ENCODE peak calls at places on chromosome 11, in nine cellular contexts. One of them, this sample, is unnamed.

GRCh38 chr11:107702109-107702660 is 9.7 kb downstream of the SLN start:
- DNase-seq in cardiac muscle cell: no peak
- DNase-seq in cardiac fibroblast: no peak
- DNase-seq in GM12865: no peak
- DNase-seq in choroid plexus epithelial cell: no peak
- DNase-seq in fibroblast of lung: no peak
- DNase-seq in stomach: no peak
- DNase-seq in kidney epithelial cell: no peak
- DNase-seq in AG09309: no peak
- DNase-seq in this sample: no peak

GRCh38 chr11:43830928-43831440 is 49.6 kb upstream of the ALKBH3 start:
- DNase-seq in cardiac muscle cell: no peak
- DNase-seq in cardiac fibroblast: peak
- DNase-seq in GM12865: no peak
- DNase-seq in choroid plexus epithelial cell: peak
- DNase-seq in fibroblast of lung: peak
- DNase-seq in stomach: peak
- DNase-seq in kidney epithelial cell: peak
- DNase-seq in AG09309: peak
- DNase-seq in this sample: no peak

GRCh38 chr11:48170840-48171233 is 45.8 kb upstream of the OR4B1 start:
- DNase-seq in cardiac muscle cell: no peak
- DNase-seq in cardiac fibroblast: peak
- DNase-seq in GM12865: peak
- DNase-seq in choroid plexus epithelial cell: peak
- DNase-seq in fibroblast of lung: peak
- DNase-seq in stomach: no peak
- DNase-seq in kidney epithelial cell: no peak
- DNase-seq in AG09309: peak
- DNase-seq in this sample: no peak

GRCh38 chr11:128905345-128906184 is 14.4 kb downstream of the KCNJ5 start:
- DNase-seq in cardiac muscle cell: peak
- DNase-seq in cardiac fibroblast: peak
- DNase-seq in GM12865: peak
- DNase-seq in choroid plexus epithelial cell: peak
- DNase-seq in fibroblast of lung: peak
- DNase-seq in stomach: peak
- DNase-seq in kidney epithelial cell: no peak
- DNase-seq in AG09309: no peak
- DNase-seq in this sample: peak

GRCh38 chr11:115939726-115940421 is 435.7 kb upstream of the CADM1 start:
- DNase-seq in cardiac muscle cell: no peak
- DNase-seq in cardiac fibroblast: no peak
- DNase-seq in GM12865: peak
- DNase-seq in choroid plexus epithelial cell: no peak
- DNase-seq in fibroblast of lung: no peak
- DNase-seq in stomach: no peak
- DNase-seq in kidney epithelial cell: no peak
- DNase-seq in AG09309: no peak
- DNase-seq in this sample: no peak

GRCh38 chr11:133425992-133426391 is 106.3 kb downstream of the OPCML start:
- DNase-seq in cardiac muscle cell: no peak
- DNase-seq in cardiac fibroblast: no peak
- DNase-seq in GM12865: no peak
- DNase-seq in choroid plexus epithelial cell: no peak
- DNase-seq in fibroblast of lung: no peak
- DNase-seq in stomach: no peak
- DNase-seq in kidney epithelial cell: no peak
- DNase-seq in AG09309: no peak
- DNase-seq in this sample: no peak

GRCh38 chr11:106121570-106122320 is 44.3 kb downstream of the AASDHPPT start:
- DNase-seq in cardiac muscle cell: no peak
- DNase-seq in cardiac fibroblast: peak
- DNase-seq in GM12865: no peak
- DNase-seq in choroid plexus epithelial cell: no peak
- DNase-seq in fibroblast of lung: no peak
- DNase-seq in stomach: no peak
- DNase-seq in kidney epithelial cell: no peak
- DNase-seq in AG09309: no peak
- DNase-seq in this sample: no peak

GRCh38 chr11:57131080-57131790 is 50.5 kb upstream of the LRRC55 start:
- DNase-seq in cardiac muscle cell: peak
- DNase-seq in cardiac fibroblast: peak
- DNase-seq in GM12865: peak
- DNase-seq in choroid plexus epithelial cell: peak
- DNase-seq in fibroblast of lung: peak
- DNase-seq in stomach: peak
- DNase-seq in kidney epithelial cell: no peak
- DNase-seq in AG09309: no peak
- DNase-seq in this sample: no peak

GRCh38 chr11:127470485-127470884 is 469.9 kb upstream of the KIRREL3 start:
- DNase-seq in cardiac muscle cell: peak
- DNase-seq in cardiac fibroblast: peak
- DNase-seq in GM12865: peak
- DNase-seq in choroid plexus epithelial cell: no peak
- DNase-seq in fibroblast of lung: no peak
- DNase-seq in stomach: no peak
- DNase-seq in kidney epithelial cell: no peak
- DNase-seq in AG09309: no peak
- DNase-seq in this sample: no peak

GRCh38 chr11:103339485-103339857 is 230.2 kb downstream of the DYNC2H1 start:
- DNase-seq in cardiac muscle cell: no peak
- DNase-seq in cardiac fibroblast: no peak
- DNase-seq in GM12865: no peak
- DNase-seq in choroid plexus epithelial cell: no peak
- DNase-seq in fibroblast of lung: no peak
- DNase-seq in stomach: no peak
- DNase-seq in kidney epithelial cell: no peak
- DNase-seq in AG09309: no peak
- DNase-seq in this sample: no peak

DNA sequence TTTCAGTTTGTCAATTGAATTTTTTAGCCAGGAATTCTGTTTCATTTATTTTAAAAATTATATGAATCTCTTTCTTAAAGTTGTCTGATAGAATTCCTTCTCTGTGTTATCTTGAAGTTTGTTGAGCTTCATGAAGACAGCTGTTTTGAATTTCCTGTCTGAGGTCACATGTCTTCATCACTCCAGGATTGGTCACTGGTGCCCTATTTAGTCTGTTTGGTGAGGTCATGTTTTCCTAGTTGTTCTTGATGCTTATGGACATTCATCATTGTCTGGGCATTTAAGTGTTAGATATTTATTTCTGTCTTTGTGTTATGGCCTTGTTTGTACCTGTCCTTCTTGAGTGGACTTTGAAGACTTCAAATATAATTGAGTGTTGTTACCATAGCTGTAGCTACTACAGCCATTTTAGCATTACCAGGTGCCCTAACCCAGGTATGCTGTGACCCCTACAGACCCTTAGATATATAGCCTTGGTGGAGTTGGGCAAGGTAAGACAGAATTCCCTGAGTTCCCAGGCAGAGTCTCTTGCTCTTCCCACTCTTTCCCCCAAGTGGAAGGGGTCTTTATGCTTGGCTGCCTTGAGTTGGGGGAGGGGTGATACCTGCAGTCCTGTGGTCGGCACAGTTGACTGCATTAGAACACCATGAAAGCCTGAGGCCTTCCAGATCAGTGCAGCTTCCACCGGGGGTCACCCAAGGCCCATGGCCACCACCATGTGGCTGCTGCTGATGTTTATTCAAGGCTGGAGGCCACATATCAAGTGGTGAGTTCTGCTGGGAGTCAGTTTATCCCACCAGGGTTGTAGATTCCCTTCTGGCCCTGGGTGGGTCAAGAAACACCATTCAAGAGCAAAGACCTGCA is 229.6 kb downstream of the DYNC2H1 start:
- DNase-seq in cardiac muscle cell: no peak
- DNase-seq in cardiac fibroblast: peak
- DNase-seq in GM12865: no peak
- DNase-seq in choroid plexus epithelial cell: peak
- DNase-seq in fibroblast of lung: no peak
- DNase-seq in stomach: no peak
- DNase-seq in kidney epithelial cell: no peak
- DNase-seq in AG09309: peak
- DNase-seq in this sample: no peak
- TF ChIP-seq CTCF in cardiac muscle cell: no peak
- TF ChIP-seq CTCF in cardiac fibroblast: no peak
- TF ChIP-seq CTCF in GM12865: no peak
- TF ChIP-seq CTCF in choroid plexus epithelial cell: peak
- TF ChIP-seq CTCF in fibroblast of lung: no peak
- TF ChIP-seq CTCF in stomach: no peak
- TF ChIP-seq CTCF in kidney epithelial cell: peak
- TF ChIP-seq CTCF in AG09309: peak
- TF ChIP-seq CTCF in this sample: peak

DNA sequence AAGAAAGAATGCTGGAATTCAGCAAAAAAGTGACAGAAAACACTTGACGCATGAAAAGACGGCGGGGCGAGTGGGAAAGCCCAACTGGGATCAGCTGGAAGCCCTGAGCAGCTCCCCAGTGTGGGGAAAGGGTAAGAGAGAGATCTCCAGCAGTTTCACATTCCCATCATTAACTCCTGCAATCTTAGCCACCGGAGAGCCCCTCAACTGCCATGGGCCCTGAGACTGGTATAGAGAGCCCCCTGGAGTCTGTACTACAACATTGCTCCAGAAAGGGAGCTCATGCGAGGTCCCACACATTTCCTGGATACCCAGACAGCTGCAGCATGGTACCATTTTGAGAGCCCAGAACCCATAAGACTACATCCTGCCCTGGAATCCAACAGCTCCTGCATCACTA is 31.1 kb downstream of the MRGPRX4 start:
- DNase-seq in cardiac muscle cell: peak
- DNase-seq in cardiac fibroblast: peak
- DNase-seq in GM12865: peak
- DNase-seq in choroid plexus epithelial cell: peak
- DNase-seq in fibroblast of lung: peak
- DNase-seq in stomach: no peak
- DNase-seq in kidney epithelial cell: no peak
- DNase-seq in AG09309: no peak
- DNase-seq in this sample: peak
- TF ChIP-seq CTCF in cardiac muscle cell: peak
- TF ChIP-seq CTCF in cardiac fibroblast: peak
- TF ChIP-seq CTCF in GM12865: peak
- TF ChIP-seq CTCF in choroid plexus epithelial cell: peak
- TF ChIP-seq CTCF in fibroblast of lung: peak
- TF ChIP-seq CTCF in stomach: no peak
- TF ChIP-seq CTCF in kidney epithelial cell: peak
- TF ChIP-seq CTCF in AG09309: peak
- TF ChIP-seq CTCF in this sample: peak

GRCh38 chr11:67389477-67389876 is 2.3 kb upstream of the RAD9A start:
- DNase-seq in cardiac muscle cell: peak
- DNase-seq in cardiac fibroblast: no peak
- DNase-seq in GM12865: peak
- DNase-seq in choroid plexus epithelial cell: no peak
- DNase-seq in fibroblast of lung: no peak
- DNase-seq in stomach: peak
- DNase-seq in kidney epithelial cell: no peak
- DNase-seq in AG09309: no peak
- DNase-seq in this sample: no peak
- TF ChIP-seq CTCF in cardiac muscle cell: peak
- TF ChIP-seq CTCF in cardiac fibroblast: peak
- TF ChIP-seq CTCF in GM12865: peak
- TF ChIP-seq CTCF in choroid plexus epithelial cell: peak
- TF ChIP-seq CTCF in fibroblast of lung: peak
- TF ChIP-seq CTCF in stomach: peak
- TF ChIP-seq CTCF in kidney epithelial cell: peak
- TF ChIP-seq CTCF in AG09309: peak
- TF ChIP-seq CTCF in this sample: peak

GRCh38 chr11:32615422-32615821 is 31.8 kb downstream of the EIF3M start:
- DNase-seq in cardiac muscle cell: peak
- DNase-seq in cardiac fibroblast: peak
- DNase-seq in GM12865: no peak
- DNase-seq in choroid plexus epithelial cell: peak
- DNase-seq in fibroblast of lung: peak
- DNase-seq in stomach: no peak
- DNase-seq in kidney epithelial cell: no peak
- DNase-seq in AG09309: no peak
- DNase-seq in this sample: no peak
- TF ChIP-seq CTCF in cardiac muscle cell: peak
- TF ChIP-seq CTCF in cardiac fibroblast: peak
- TF ChIP-seq CTCF in GM12865: no peak
- TF ChIP-seq CTCF in choroid plexus epithelial cell: peak
- TF ChIP-seq CTCF in fibroblast of lung: peak
- TF ChIP-seq CTCF in stomach: no peak
- TF ChIP-seq CTCF in kidney epithelial cell: no peak
- TF ChIP-seq CTCF in AG09309: no peak
- TF ChIP-seq CTCF in this sample: peak